ENCODE peak calls at places on chromosome 3, in six cellular contexts. One of them, this sample, is unnamed.

GRCh38 chr3:49802719-49803463 is at the start of gene INKA1:
- DNase-seq in endothelial cell of umbilical vein: peak; percentile 87
- DNase-seq in tibial nerve: peak; percentile 80
- DNase-seq in K562: peak; percentile 88
- DNase-seq in gastrocnemius medialis: peak; percentile 80
- DNase-seq in A549: peak; percentile 81
- DNase-seq in this sample: peak; percentile 90

GRCh38 chr3:52306978-52307377 is 9.1 kb upstream of the DNAH1 start:
- DNase-seq in endothelial cell of umbilical vein: no peak
- DNase-seq in tibial nerve: no peak
- DNase-seq in K562: no peak
- DNase-seq in gastrocnemius medialis: no peak
- DNase-seq in A549: no peak
- DNase-seq in this sample: no peak

GRCh38 chr3:169390741-169391300 is 272.7 kb downstream of the MECOM start:
- DNase-seq in endothelial cell of umbilical vein: peak; percentile 77
- DNase-seq in tibial nerve: no peak
- DNase-seq in K562: no peak
- DNase-seq in gastrocnemius medialis: no peak
- DNase-seq in A549: no peak
- DNase-seq in this sample: no peak

GRCh38 chr3:107061466-107061865 is 315.8 kb upstream of the CCDC54 start:
- DNase-seq in endothelial cell of umbilical vein: no peak
- DNase-seq in tibial nerve: no peak
- DNase-seq in K562: no peak
- DNase-seq in gastrocnemius medialis: no peak
- DNase-seq in A549: no peak
- DNase-seq in this sample: no peak

GRCh38 chr3:161977850-161978249 is 481.2 kb downstream of the OTOL1 start:
- DNase-seq in endothelial cell of umbilical vein: no peak
- DNase-seq in tibial nerve: no peak
- DNase-seq in K562: no peak
- DNase-seq in gastrocnemius medialis: no peak
- DNase-seq in A549: no peak
- DNase-seq in this sample: no peak

GRCh38 chr3:40580494-40581091 is 55.8 kb downstream of the ZNF621 start:
- DNase-seq in endothelial cell of umbilical vein: peak; percentile 72
- DNase-seq in tibial nerve: peak; percentile 30
- DNase-seq in K562: peak; percentile 76
- DNase-seq in gastrocnemius medialis: no peak
- DNase-seq in A549: peak; percentile 57
- DNase-seq in this sample: peak; percentile 71

GRCh38 chr3:71389911-71390573 is 193.5 kb downstream of the FOXP1 start:
- DNase-seq in endothelial cell of umbilical vein: peak; percentile 95
- DNase-seq in tibial nerve: no peak
- DNase-seq in K562: no peak
- DNase-seq in gastrocnemius medialis: peak; percentile 25
- DNase-seq in A549: peak; percentile 41
- DNase-seq in this sample: peak; percentile 64

GRCh38 chr3:38371541-38372213 is 25.1 kb downstream of the XYLB start:
- DNase-seq in endothelial cell of umbilical vein: no peak
- DNase-seq in tibial nerve: no peak
- DNase-seq in K562: no peak
- DNase-seq in gastrocnemius medialis: no peak
- DNase-seq in A549: no peak
- DNase-seq in this sample: no peak

GRCh38 chr3:131142580-131142979 is 115.9 kb downstream of the NEK11 start:
- DNase-seq in endothelial cell of umbilical vein: no peak
- DNase-seq in tibial nerve: no peak
- DNase-seq in K562: no peak
- DNase-seq in gastrocnemius medialis: no peak
- DNase-seq in A549: no peak
- DNase-seq in this sample: no peak

GRCh38 chr3:133330043-133330442 is 69.8 kb upstream of the BFSP2 start:
- DNase-seq in endothelial cell of umbilical vein: no peak
- DNase-seq in tibial nerve: no peak
- DNase-seq in K562: no peak
- DNase-seq in gastrocnemius medialis: no peak
- DNase-seq in A549: no peak
- DNase-seq in this sample: no peak

GRCh38 chr3:58013973-58014649 is 5.9 kb downstream of the FLNB start:
- DNase-seq in endothelial cell of umbilical vein: peak; percentile 58
- DNase-seq in tibial nerve: peak; percentile 59
- DNase-seq in K562: no peak
- DNase-seq in gastrocnemius medialis: no peak
- DNase-seq in A549: no peak
- DNase-seq in this sample: peak; percentile 66

GRCh38 chr3:48950051-48950450 is 31.4 kb downstream of the ARIH2 start:
- DNase-seq in endothelial cell of umbilical vein: no peak
- DNase-seq in tibial nerve: no peak
- DNase-seq in K562: no peak
- DNase-seq in gastrocnemius medialis: no peak
- DNase-seq in A549: no peak
- DNase-seq in this sample: no peak

GRCh38 chr3:190387578-190388213 is at the start of gene CLDN16:
- DNase-seq in endothelial cell of umbilical vein: no peak
- DNase-seq in tibial nerve: no peak
- DNase-seq in K562: no peak
- DNase-seq in gastrocnemius medialis: no peak
- DNase-seq in A549: no peak
- DNase-seq in this sample: peak; percentile 80
- H3K4me3 ChIP-seq in endothelial cell of umbilical vein: no peak within 1 kb of the TSS
- H3K4me3 ChIP-seq in tibial nerve: no peak within 1 kb of the TSS
- H3K4me3 ChIP-seq in K562: no peak within 1 kb of the TSS
- H3K4me3 ChIP-seq in gastrocnemius medialis: no peak within 1 kb of the TSS
- H3K4me3 ChIP-seq in A549: no peak within 1 kb of the TSS
- H3K4me3 ChIP-seq in this sample: no peak within 1 kb of the TSS

GRCh38 chr3:193563999-193564398 is 9.3 kb upstream of the ATP13A4 start:
- DNase-seq in endothelial cell of umbilical vein: no peak
- DNase-seq in tibial nerve: no peak
- DNase-seq in K562: no peak
- DNase-seq in gastrocnemius medialis: no peak
- DNase-seq in A549: no peak
- DNase-seq in this sample: peak; percentile 76
- TF ChIP-seq CTCF in endothelial cell of umbilical vein: peak; percentile 11
- TF ChIP-seq CTCF in tibial nerve: no peak
- TF ChIP-seq CTCF in K562: peak; percentile 17
- TF ChIP-seq CTCF in gastrocnemius medialis: no peak
- TF ChIP-seq CTCF in A549: no peak
- TF ChIP-seq CTCF in this sample: peak; percentile 15

GRCh38 chr3:187063286-187064081 is 75.8 kb downstream of the RPL39L start:
- DNase-seq in endothelial cell of umbilical vein: no peak
- DNase-seq in tibial nerve: no peak
- DNase-seq in K562: no peak
- DNase-seq in gastrocnemius medialis: no peak
- DNase-seq in A549: peak; percentile 19
- DNase-seq in this sample: no peak

GRCh38 chr3:187061748-187062147 is 77.5 kb downstream of the RPL39L start:
- DNase-seq in endothelial cell of umbilical vein: no peak
- DNase-seq in tibial nerve: no peak
- DNase-seq in K562: no peak
- DNase-seq in gastrocnemius medialis: no peak
- DNase-seq in A549: no peak
- DNase-seq in this sample: no peak

GRCh38 chr3:187064210-187065115 is 74.8 kb downstream of the RPL39L start:
- DNase-seq in endothelial cell of umbilical vein: no peak
- DNase-seq in tibial nerve: no peak
- DNase-seq in K562: no peak
- DNase-seq in gastrocnemius medialis: no peak
- DNase-seq in A549: no peak
- DNase-seq in this sample: peak; percentile 40

GRCh38 chr3:187066228-187066995 is 72.9 kb downstream of the RPL39L start:
- DNase-seq in endothelial cell of umbilical vein: peak; percentile 49
- DNase-seq in tibial nerve: no peak
- DNase-seq in K562: peak; percentile 69
- DNase-seq in gastrocnemius medialis: peak; percentile 17
- DNase-seq in A549: peak; percentile 66
- DNase-seq in this sample: peak; percentile 66

DNA sequence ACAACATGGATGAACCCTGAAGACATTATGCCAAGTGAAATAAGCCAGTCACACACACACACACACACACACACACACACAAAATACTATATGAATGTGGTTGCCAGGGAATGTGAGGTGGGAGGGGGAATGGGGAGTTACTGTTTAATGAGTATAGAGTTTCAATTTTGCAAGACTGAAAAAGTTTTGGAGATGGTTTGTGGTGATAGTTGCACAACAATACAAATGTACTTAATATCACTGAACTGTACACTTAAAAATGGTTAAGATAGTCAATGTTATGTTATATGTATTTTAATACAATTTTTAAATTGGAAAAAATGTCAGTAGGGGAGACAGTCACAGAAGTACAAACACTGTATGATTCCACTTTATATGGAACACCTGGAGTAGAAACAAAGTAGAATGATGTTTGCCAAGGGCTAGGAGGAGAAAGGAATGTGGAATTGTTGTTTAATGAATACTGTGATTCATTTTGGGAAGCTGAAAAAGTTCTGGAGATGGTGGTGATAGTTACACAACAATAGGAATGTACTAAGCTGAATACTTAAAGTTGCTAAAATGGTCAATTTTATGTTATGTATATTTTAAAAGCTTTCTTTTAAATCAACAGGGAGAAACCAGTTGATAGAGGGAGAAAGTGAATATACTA is 76.6 kb downstream of the RPL39L start:
- DNase-seq in endothelial cell of umbilical vein: no peak
- DNase-seq in tibial nerve: no peak
- DNase-seq in K562: no peak
- DNase-seq in gastrocnemius medialis: no peak
- DNase-seq in A549: peak; percentile 72
- DNase-seq in this sample: no peak
- TF ChIP-seq POLR2A in endothelial cell of umbilical vein: no peak
- TF ChIP-seq POLR2A in tibial nerve: no peak
- TF ChIP-seq POLR2A in K562: no peak
- TF ChIP-seq POLR2A in gastrocnemius medialis: no peak
- TF ChIP-seq POLR2A in A549: no peak
- TF ChIP-seq POLR2A in this sample: no peak

GRCh38 chr3:184005981-184006507 is 11.6 kb downstream of the ABCC5 start:
- DNase-seq in endothelial cell of umbilical vein: peak; percentile 69
- DNase-seq in tibial nerve: no peak
- DNase-seq in K562: peak; percentile 67
- DNase-seq in gastrocnemius medialis: peak; percentile 84
- DNase-seq in A549: peak; percentile 24
- DNase-seq in this sample: peak; percentile 95
- H3K4me3 ChIP-seq in endothelial cell of umbilical vein: peak overlapping the region; percentile 27
- H3K4me3 ChIP-seq in tibial nerve: no peak overlapping the region
- H3K4me3 ChIP-seq in K562: no peak overlapping the region
- H3K4me3 ChIP-seq in gastrocnemius medialis: peak overlapping the region; percentile 34
- H3K4me3 ChIP-seq in A549: no peak overlapping the region
- H3K4me3 ChIP-seq in this sample: no peak overlapping the region

GRCh38 chr3:117063910-117064309 is 354.3 kb downstream of the TUSC7 start:
- DNase-seq in endothelial cell of umbilical vein: no peak
- DNase-seq in tibial nerve: no peak
- DNase-seq in K562: no peak
- DNase-seq in gastrocnemius medialis: no peak
- DNase-seq in A549: peak; percentile 1
- DNase-seq in this sample: no peak

GRCh38 chr3:117054551-117054950 is 345.0 kb downstream of the TUSC7 start:
- DNase-seq in endothelial cell of umbilical vein: no peak
- DNase-seq in tibial nerve: no peak
- DNase-seq in K562: no peak
- DNase-seq in gastrocnemius medialis: no peak
- DNase-seq in A549: no peak
- DNase-seq in this sample: no peak

GRCh38 chr3:117059990-117060338 is 350.4 kb downstream of the TUSC7 start:
- DNase-seq in endothelial cell of umbilical vein: no peak
- DNase-seq in tibial nerve: no peak
- DNase-seq in K562: no peak
- DNase-seq in gastrocnemius medialis: no peak
- DNase-seq in A549: no peak
- DNase-seq in this sample: peak; percentile 44

GRCh38 chr3:117059054-117059989 is 349.7 kb downstream of the TUSC7 start:
- DNase-seq in endothelial cell of umbilical vein: peak; percentile 22
- DNase-seq in tibial nerve: no peak
- DNase-seq in K562: no peak
- DNase-seq in gastrocnemius medialis: no peak
- DNase-seq in A549: peak; percentile 47
- DNase-seq in this sample: no peak
- TF ChIP-seq CTCF in endothelial cell of umbilical vein: peak; percentile 30
- TF ChIP-seq CTCF in tibial nerve: peak; percentile 58
- TF ChIP-seq CTCF in K562: no peak
- TF ChIP-seq CTCF in gastrocnemius medialis: peak; percentile 36
- TF ChIP-seq CTCF in A549: peak; percentile 73
- TF ChIP-seq CTCF in this sample: peak; percentile 48

GRCh38 chr3:194136519-194137313 is 768 bp downstream of the HES1 start:
- DNase-seq in endothelial cell of umbilical vein: peak; percentile 77
- DNase-seq in tibial nerve: peak; percentile 17
- DNase-seq in K562: no peak
- DNase-seq in gastrocnemius medialis: peak; percentile 27
- DNase-seq in A549: peak; percentile 32
- DNase-seq in this sample: no peak
- TF ChIP-seq POLR2A in endothelial cell of umbilical vein: peak; percentile 4
- TF ChIP-seq POLR2A in tibial nerve: no peak
- TF ChIP-seq POLR2A in K562: peak; percentile 61
- TF ChIP-seq POLR2A in gastrocnemius medialis: no peak
- TF ChIP-seq POLR2A in A549: no peak
- TF ChIP-seq POLR2A in this sample: no peak

GRCh38 chr3:114878119-114878839 is 268.8 kb downstream of the ZBTB20 start:
- DNase-seq in endothelial cell of umbilical vein: no peak
- DNase-seq in tibial nerve: no peak
- DNase-seq in K562: no peak
- DNase-seq in gastrocnemius medialis: no peak
- DNase-seq in A549: peak; percentile 12
- DNase-seq in this sample: no peak
- H3K4me3 ChIP-seq in endothelial cell of umbilical vein: no peak overlapping the region
- H3K4me3 ChIP-seq in tibial nerve: no peak overlapping the region
- H3K4me3 ChIP-seq in K562: no peak overlapping the region
- H3K4me3 ChIP-seq in gastrocnemius medialis: no peak overlapping the region
- H3K4me3 ChIP-seq in A549: no peak overlapping the region
- H3K4me3 ChIP-seq in this sample: no peak overlapping the region